ENCODE peak calls at places on chromosomes 1 and 21, in four cellular contexts. One of them, this sample, is unnamed.
A peak's percentile ranks its signal among the peaks of the same experiment; 100 is the strongest.

GRCh38 chr21:36606292-36606982 is 92.5 kb upstream of the SIM2 start:
- DNase-seq in adrenal gland: no peak
- DNase-seq in SJCRH30: no peak
- DNase-seq in lower lobe of right lung: no peak
- DNase-seq in this sample: no peak

GRCh38 chr1:209590405-209590804 is 6.9 kb downstream of the CAMK1G start:
- DNase-seq in adrenal gland: no peak
- DNase-seq in SJCRH30: no peak
- DNase-seq in lower lobe of right lung: no peak
- DNase-seq in this sample: no peak

GRCh38 chr1:201119206-201119814 is 7.1 kb upstream of the CACNA1S start:
- DNase-seq in adrenal gland: no peak
- DNase-seq in SJCRH30: no peak
- DNase-seq in lower lobe of right lung: no peak
- DNase-seq in this sample: peak; percentile 71

GRCh38 chr1:112767646-112768045 is 52.5 kb upstream of the PPM1J start:
- DNase-seq in adrenal gland: no peak
- DNase-seq in SJCRH30: no peak
- DNase-seq in lower lobe of right lung: no peak
- DNase-seq in this sample: no peak

GRCh38 chr1:161088587-161089110 is 709 bp downstream of the NECTIN4 start:
- DNase-seq in adrenal gland: no peak
- DNase-seq in SJCRH30: no peak
- DNase-seq in lower lobe of right lung: no peak
- DNase-seq in this sample: no peak

GRCh38 chr1:97192872-97193572 is 471.4 kb downstream of the PTBP2 start:
- DNase-seq in adrenal gland: peak; percentile 16
- DNase-seq in SJCRH30: peak; percentile 29
- DNase-seq in lower lobe of right lung: no peak
- DNase-seq in this sample: no peak

GRCh38 chr1:225760531-225760930 is 17.1 kb upstream of the SRP9 start:
- DNase-seq in adrenal gland: no peak
- DNase-seq in SJCRH30: no peak
- DNase-seq in lower lobe of right lung: no peak
- DNase-seq in this sample: no peak

GRCh38 chr1:192973202-192973601 is 86.0 kb downstream of the UCHL5 start:
- DNase-seq in adrenal gland: no peak
- DNase-seq in SJCRH30: no peak
- DNase-seq in lower lobe of right lung: no peak
- DNase-seq in this sample: no peak

DNA sequence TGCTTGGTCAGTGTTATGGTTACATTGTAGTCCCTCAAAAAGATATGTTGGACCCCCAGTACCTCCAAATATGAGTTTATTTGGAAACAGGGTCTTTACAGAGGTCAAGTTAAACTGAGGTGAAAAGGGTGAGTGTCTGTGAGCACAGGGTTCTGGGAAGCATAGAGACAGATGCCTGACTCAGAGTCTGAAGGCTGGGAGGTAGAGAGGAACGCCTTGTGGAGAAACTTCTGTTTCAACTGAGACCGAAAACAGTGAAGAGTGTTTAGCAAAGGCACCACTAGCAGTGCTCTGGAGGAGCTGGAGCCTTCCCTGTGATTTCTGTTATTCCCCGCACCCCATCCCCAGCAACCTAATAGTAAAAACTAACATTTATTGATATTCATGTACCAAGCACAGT is 65.2 kb upstream of the LRRC8D start:
- DNase-seq in adrenal gland: no peak
- DNase-seq in SJCRH30: no peak
- DNase-seq in lower lobe of right lung: no peak
- DNase-seq in this sample: no peak
- H3K4me1 ChIP-seq in adrenal gland: peaks cover 7% of the 10 kb centered on the region
- H3K4me1 ChIP-seq in SJCRH30: no peaks in the 10 kb centered on the region
- H3K4me1 ChIP-seq in lower lobe of right lung: peaks cover 57% of the 10 kb centered on the region
- H3K4me1 ChIP-seq in this sample: peaks cover 49% of the 10 kb centered on the region

GRCh38 chr21:43703068-43703880 is 15.7 kb upstream of the PDXK start:
- DNase-seq in adrenal gland: peak; percentile 51
- DNase-seq in SJCRH30: no peak
- DNase-seq in lower lobe of right lung: peak; percentile 72
- DNase-seq in this sample: no peak
- H3K27ac ChIP-seq in adrenal gland: no peak overlapping the region
- H3K27ac ChIP-seq in SJCRH30: no peak overlapping the region
- H3K27ac ChIP-seq in lower lobe of right lung: peak overlapping the region; percentile 11
- H3K27ac ChIP-seq in this sample: no peak overlapping the region

DNA sequence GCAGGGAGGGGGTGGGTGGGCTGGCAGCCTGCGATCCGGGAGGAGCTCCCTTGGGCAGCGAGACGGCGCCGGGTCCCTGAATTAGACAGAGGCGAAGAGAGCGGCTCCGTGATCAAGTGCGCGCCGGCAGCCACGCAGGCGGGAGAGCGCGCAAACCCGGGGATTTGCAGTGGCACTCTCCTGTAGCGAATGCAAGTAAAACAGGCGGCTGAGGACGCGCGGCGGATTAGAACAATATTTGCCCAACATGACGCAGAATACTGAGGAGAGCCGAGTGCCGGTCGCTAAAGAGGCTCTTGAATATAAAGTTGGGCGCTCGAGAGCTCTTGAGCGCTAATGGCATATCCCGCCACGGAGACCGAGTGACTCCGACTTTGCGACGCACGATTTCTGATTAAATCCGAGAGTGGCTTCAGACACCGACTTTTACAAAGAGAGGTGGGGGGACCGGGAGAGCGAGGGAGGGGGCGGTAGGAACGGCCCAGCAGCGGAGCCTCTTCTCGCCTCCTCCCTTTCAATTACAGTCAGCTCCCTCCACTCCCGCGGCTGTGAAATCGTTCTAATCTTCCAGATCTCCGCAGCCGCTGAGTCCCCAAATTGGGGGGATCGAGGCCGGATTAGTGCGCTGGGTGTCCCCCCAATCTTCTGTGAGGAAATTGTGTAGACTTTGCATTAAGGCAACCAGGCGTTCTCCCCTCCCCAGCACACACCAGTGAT is 2.2 kb downstream of the PAX7 start:
- DNase-seq in adrenal gland: no peak
- DNase-seq in SJCRH30: no peak
- DNase-seq in lower lobe of right lung: peak; percentile 85
- DNase-seq in this sample: peak; percentile 74
- H3K27me3 ChIP-seq in adrenal gland: peaks cover 85% of the 10 kb centered on the region
- H3K27me3 ChIP-seq in SJCRH30: peaks cover 15% of the 10 kb centered on the region
- H3K27me3 ChIP-seq in lower lobe of right lung: peaks cover 99% of the 10 kb centered on the region
- H3K27me3 ChIP-seq in this sample: peaks cover 37% of the 10 kb centered on the region

GRCh38 chr21:45363921-45364463 is 41.0 kb upstream of the COL18A1 start:
- DNase-seq in adrenal gland: peak; percentile 93
- DNase-seq in SJCRH30: peak; percentile 74
- DNase-seq in lower lobe of right lung: peak; percentile 59
- DNase-seq in this sample: peak; percentile 62
- H3K4me1 ChIP-seq in adrenal gland: peaks cover 28% of the 10 kb centered on the region
- H3K4me1 ChIP-seq in SJCRH30: peaks cover 34% of the 10 kb centered on the region
- H3K4me1 ChIP-seq in lower lobe of right lung: peaks cover 22% of the 10 kb centered on the region
- H3K4me1 ChIP-seq in this sample: no peaks in the 10 kb centered on the region

GRCh38 chr1:110667766-110668165 is 7.0 kb downstream of the KCNA3 start:
- DNase-seq in adrenal gland: no peak
- DNase-seq in SJCRH30: no peak
- DNase-seq in lower lobe of right lung: no peak
- DNase-seq in this sample: no peak

GRCh38 chr1:110672001-110672752 is 2.6 kb downstream of the KCNA3 start:
- DNase-seq in adrenal gland: no peak
- DNase-seq in SJCRH30: no peak
- DNase-seq in lower lobe of right lung: no peak
- DNase-seq in this sample: peak; percentile 39

GRCh38 chr1:110672753-110673108 is 2.0 kb downstream of the KCNA3 start:
- DNase-seq in adrenal gland: no peak
- DNase-seq in SJCRH30: no peak
- DNase-seq in lower lobe of right lung: no peak
- DNase-seq in this sample: no peak

GRCh38 chr1:110671323-110671722 is 3.4 kb downstream of the KCNA3 start:
- DNase-seq in adrenal gland: no peak
- DNase-seq in SJCRH30: no peak
- DNase-seq in lower lobe of right lung: no peak
- DNase-seq in this sample: no peak

GRCh38 chr1:110668523-110668922 is 6.2 kb downstream of the KCNA3 start:
- DNase-seq in adrenal gland: no peak
- DNase-seq in SJCRH30: no peak
- DNase-seq in lower lobe of right lung: no peak
- DNase-seq in this sample: no peak
- H3K27ac ChIP-seq in adrenal gland: no peak overlapping the region
- H3K27ac ChIP-seq in SJCRH30: no peak overlapping the region
- H3K27ac ChIP-seq in lower lobe of right lung: no peak overlapping the region
- H3K27ac ChIP-seq in this sample: no peak overlapping the region

This sample was measured in A673.